ENCODE peak calls at places on chromosomes 4 and X, in eight cellular contexts. A is iPS-NIHi11, X is hypothalamus, U is NCI-H460, W is psoas muscle, F is T-helper 2 cell, Q is astrocyte of the hippocampus, I is lung. Z is an unnamed sample.

GRCh38 chr4:163161536-163162205 is 5.0 kb downstream of the NAF1 start:
- DNase-seq in A (no peak), X (no peak), U (no peak), W (no peak), F (no peak), Q (peak), I (no peak), Z (peak)

GRCh38 chr4:48193921-48194320 is 59.9 kb upstream of the TXK start:
- DNase-seq in A (no peak), X (no peak), U (no peak), W (no peak), F (no peak), Q (no peak), I (no peak), Z (no peak)

GRCh38 chr4:8468746-8469535 is 28.4 kb downstream of the TRMT44 start:
- DNase-seq in A (peak), X (peak), U (peak), W (peak), F (peak), Q (peak), I (peak), Z (peak)

GRCh38 chrX:12802741-12803140 is 11.5 kb downstream of the PRPS2 start:
- DNase-seq in A (no peak), X (no peak), U (no peak), W (no peak), F (no peak), Q (no peak), I (no peak), Z (no peak)

GRCh38 chrX:136209016-136209738 is 42.0 kb downstream of the MAP7D3 start:
- DNase-seq in A (peak), X (no peak), U (peak), W (peak), F (peak), Q (peak), I (no peak), Z (no peak)

GRCh38 chrX:155086202-155086840 is 15.0 kb downstream of the BRCC3 start:
- DNase-seq in A (peak), X (no peak), U (peak), W (peak), F (no peak), Q (peak), I (no peak), Z (peak)

GRCh38 chr4:6492861-6493667 is 20.6 kb upstream of the PPP2R2C start:
- DNase-seq in A (no peak), X (no peak), U (no peak), W (no peak), F (no peak), Q (no peak), I (peak), Z (no peak)

GRCh38 chr4:4869380-4869723 is 9.9 kb downstream of the MSX1 start:
- DNase-seq in A (no peak), X (no peak), U (no peak), W (no peak), F (no peak), Q (no peak), I (no peak), Z (no peak)

GRCh38 chr4:3168029-3168428 is 80.9 kb upstream of the MSANTD1 start:
- DNase-seq in A (peak), X (no peak), U (no peak), W (no peak), F (no peak), Q (peak), I (no peak), Z (no peak)

GRCh38 chr4:76518241-76518640 is 83.2 kb downstream of the SHROOM3 start:
- DNase-seq in A (no peak), X (no peak), U (no peak), W (no peak), F (no peak), Q (peak), I (no peak), Z (no peak)

GRCh38 chrX:47179221-47179927 is 14.3 kb upstream of the UBA1 start:
- DNase-seq in A (no peak), X (no peak), U (no peak), W (peak), F (no peak), Q (peak), I (no peak), Z (no peak)

GRCh38 chr4:78057135-78057599 is at the start of gene FRAS1:
- DNase-seq in A (peak), X (no peak), U (no peak), W (peak), F (no peak), Q (no peak), I (no peak), Z (peak)

GRCh38 chrX:122868626-122869025 is 315.5 kb upstream of the GRIA3 start:
- DNase-seq in A (no peak), X (no peak), U (no peak), W (no peak), F (no peak), Q (no peak), I (no peak), Z (no peak)

GRCh38 chr4:11773798-11774197 is 345.1 kb upstream of the HS3ST1 start:
- DNase-seq in A (no peak), X (no peak), U (no peak), W (no peak), F (no peak), Q (no peak), I (no peak), Z (no peak)

GRCh38 chr4:34194585-34194984 is 2049.7 kb downstream of the ARAP2 start:
- DNase-seq in A (no peak), X (no peak), U (no peak), W (no peak), F (no peak), Q (no peak), I (no peak), Z (no peak)

GRCh38 chr4:165461176-165461835 is 82.5 kb downstream of the CPE start:
- DNase-seq in A (no peak), X (no peak), U (no peak), W (no peak), F (no peak), Q (peak), I (no peak), Z (peak)

GRCh38 chr4:120760047-120760446 is 162.5 kb downstream of the PRDM5 start:
- DNase-seq in A (no peak), X (no peak), U (no peak), W (no peak), F (no peak), Q (no peak), I (no peak), Z (no peak)

GRCh38 chrX:28120076-28120475 is 138.8 kb upstream of the DCAF8L1 start:
- DNase-seq in A (no peak), X (no peak), U (no peak), W (no peak), F (no peak), Q (no peak), I (no peak), Z (no peak)

GRCh38 chr4:16862688-16863087 is 35.8 kb downstream of the LDB2 start:
- DNase-seq in A (no peak), X (no peak), U (no peak), W (no peak), F (no peak), Q (no peak), I (no peak), Z (no peak)

GRCh38 chr4:188439641-188440311 is 300.5 kb downstream of the TRIML1 start:
- DNase-seq in A (no peak), X (peak), U (no peak), W (no peak), F (no peak), Q (peak), I (no peak), Z (no peak)

GRCh38 chrX:48465336-48465933 is 4.6 kb downstream of the SLC38A5 start:
- DNase-seq in A (no peak), X (no peak), U (no peak), W (no peak), F (no peak), Q (peak), I (no peak), Z (no peak)

GRCh38 chrX:150683536-150684146 is 9.6 kb upstream of the MTMR1 start:
- DNase-seq in A (peak), X (no peak), U (peak), W (no peak), F (no peak), Q (peak), I (no peak), Z (peak)

GRCh38 chr4:136769717-136770116 is 762.6 kb downstream of the PCDH18 start:
- DNase-seq in A (no peak), X (no peak), U (no peak), W (no peak), F (no peak), Q (no peak), I (no peak), Z (no peak)

GRCh38 chr4:77226939-77227705 is 70.1 kb downstream of the CCNG2 start:
- DNase-seq in A (no peak), X (no peak), U (no peak), W (no peak), F (no peak), Q (no peak), I (no peak), Z (no peak)

GRCh38 chr4:81030617-81031388 is at the start of gene BMP3:
- DNase-seq in A (peak), X (no peak), U (no peak), W (peak), F (no peak), Q (peak), I (peak), Z (no peak)

GRCh38 chr4:105474110-105474518 is 252 bp upstream of the PPA2 start:
- DNase-seq in A (peak), X (no peak), U (peak), W (peak), F (no peak), Q (peak), I (no peak), Z (no peak)

GRCh38 chr4:76515975-76516853 is 81.2 kb downstream of the SHROOM3 start:
- DNase-seq in A (no peak), X (no peak), U (no peak), W (no peak), F (no peak), Q (no peak), I (no peak), Z (no peak)

GRCh38 chr4:10160280-10160856 is 43.8 kb upstream of the WDR1 start:
- DNase-seq in A (peak), X (no peak), U (no peak), W (no peak), F (no peak), Q (peak), I (no peak), Z (peak)

GRCh38 chr4:95045429-95045828 is 287.7 kb downstream of the BMPR1B start:
- DNase-seq in A (no peak), X (no peak), U (no peak), W (no peak), F (no peak), Q (peak), I (no peak), Z (no peak)

GRCh38 chr4:145786261-145786660 is 106.3 kb downstream of the C4orf51 start:
- DNase-seq in A (no peak), X (no peak), U (no peak), W (no peak), F (no peak), Q (no peak), I (no peak), Z (no peak)

GRCh38 chrX:9476810-9477575 is 12.1 kb downstream of the TBL1X start:
- DNase-seq in A (no peak), X (no peak), U (no peak), W (no peak), F (no peak), Q (no peak), I (no peak), Z (peak)

GRCh38 chr4:88949605-88950004 is 107.4 kb downstream of the FAM13A start:
- DNase-seq in A (no peak), X (no peak), U (no peak), W (no peak), F (no peak), Q (no peak), I (no peak), Z (no peak)

GRCh38 chr4:71554025-71554424 is 215.2 kb downstream of the SLC4A4 start:
- DNase-seq in A (no peak), X (no peak), U (no peak), W (no peak), F (no peak), Q (no peak), I (no peak), Z (no peak)

GRCh38 chr4:76198411-76199237 is 15.0 kb downstream of the SCARB2 start:
- DNase-seq in A (no peak), X (peak), U (no peak), W (peak), F (no peak), Q (peak), I (peak), Z (no peak)